ENCODE peak calls at places on chromosome 3, in four cellular contexts. One of them, this sample, is unnamed.

GRCh38 chr3:46187876-46188275 is 20.2 kb downstream of the CCR1 start:
- DNase-seq in thoracic aorta: no peak
- DNase-seq in lower lobe of right lung: no peak
- DNase-seq in AG04450: no peak
- DNase-seq in this sample: no peak

GRCh38 chr3:38059597-38059996 is 20.6 kb downstream of the DLEC1 start:
- DNase-seq in thoracic aorta: no peak
- DNase-seq in lower lobe of right lung: no peak
- DNase-seq in AG04450: no peak
- DNase-seq in this sample: no peak

GRCh38 chr3:128466840-128467541 is at the start of gene DNAJB8:
- DNase-seq in thoracic aorta: no peak
- DNase-seq in lower lobe of right lung: no peak
- DNase-seq in AG04450: no peak
- DNase-seq in this sample: no peak

GRCh38 chr3:13010770-13011169 is 62.5 kb downstream of the IQSEC1 start:
- DNase-seq in thoracic aorta: no peak
- DNase-seq in lower lobe of right lung: peak
- DNase-seq in AG04450: no peak
- DNase-seq in this sample: no peak

GRCh38 chr3:191376742-191377141 is 46.4 kb upstream of the UTS2B start:
- DNase-seq in thoracic aorta: no peak
- DNase-seq in lower lobe of right lung: no peak
- DNase-seq in AG04450: no peak
- DNase-seq in this sample: no peak

GRCh38 chr3:155407331-155407730 is 113.8 kb upstream of the STRIT1 start:
- DNase-seq in thoracic aorta: no peak
- DNase-seq in lower lobe of right lung: no peak
- DNase-seq in AG04450: no peak
- DNase-seq in this sample: no peak

GRCh38 chr3:113746069-113746954 is at the start of gene NAA50:
- DNase-seq in thoracic aorta: peak
- DNase-seq in lower lobe of right lung: peak
- DNase-seq in AG04450: peak
- DNase-seq in this sample: peak

GRCh38 chr3:56858331-56858730 is 56.6 kb upstream of the ARHGEF3 start:
- DNase-seq in thoracic aorta: no peak
- DNase-seq in lower lobe of right lung: no peak
- DNase-seq in AG04450: no peak
- DNase-seq in this sample: no peak

GRCh38 chr3:47578119-47578630 is 490 bp downstream of the CSPG5 start:
- DNase-seq in thoracic aorta: no peak
- DNase-seq in lower lobe of right lung: peak
- DNase-seq in AG04450: no peak
- DNase-seq in this sample: peak

GRCh38 chr3:47578691-47579632 is at the start of gene CSPG5:
- DNase-seq in thoracic aorta: no peak
- DNase-seq in lower lobe of right lung: peak
- DNase-seq in AG04450: no peak
- DNase-seq in this sample: no peak

GRCh38 chr3:47579875-47580274 is 1.2 kb upstream of the CSPG5 start:
- DNase-seq in thoracic aorta: no peak
- DNase-seq in lower lobe of right lung: no peak
- DNase-seq in AG04450: no peak
- DNase-seq in this sample: no peak

GRCh38 chr3:47581422-47581821 is 2.8 kb upstream of the CSPG5 start:
- DNase-seq in thoracic aorta: no peak
- DNase-seq in lower lobe of right lung: no peak
- DNase-seq in AG04450: no peak
- DNase-seq in this sample: no peak

GRCh38 chr3:47577583-47578118 is 1.0 kb downstream of the CSPG5 start:
- DNase-seq in thoracic aorta: no peak
- DNase-seq in lower lobe of right lung: peak
- DNase-seq in AG04450: no peak
- DNase-seq in this sample: no peak
- H3K27ac ChIP-seq in thoracic aorta: no peak
- H3K27ac ChIP-seq in lower lobe of right lung: no peak
- H3K27ac ChIP-seq in AG04450: no peak
- H3K27ac ChIP-seq in this sample: no peak

GRCh38 chr3:89742546-89742945 is 635.1 kb downstream of the EPHA3 start:
- DNase-seq in thoracic aorta: no peak
- DNase-seq in lower lobe of right lung: no peak
- DNase-seq in AG04450: no peak
- DNase-seq in this sample: no peak

GRCh38 chr3:89740029-89740880 is 632.8 kb downstream of the EPHA3 start:
- DNase-seq in thoracic aorta: no peak
- DNase-seq in lower lobe of right lung: no peak
- DNase-seq in AG04450: no peak
- DNase-seq in this sample: no peak

DNA sequence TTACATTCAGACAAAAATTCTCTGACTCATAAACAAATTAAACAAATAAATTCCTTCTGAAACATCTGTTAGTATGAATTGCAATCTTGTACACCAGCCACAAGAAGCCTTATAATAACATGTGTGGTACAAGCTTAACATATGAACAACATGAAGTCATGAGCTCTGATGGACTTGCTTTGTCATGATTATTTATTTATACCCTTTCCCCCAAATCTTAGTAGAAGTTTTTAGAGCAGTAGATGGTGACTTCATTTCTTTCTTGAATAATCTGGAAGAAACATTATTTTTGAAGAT is 633.4 kb downstream of the EPHA3 start:
- DNase-seq in thoracic aorta: no peak
- DNase-seq in lower lobe of right lung: no peak
- DNase-seq in AG04450: peak
- DNase-seq in this sample: no peak
- H3K27ac ChIP-seq in thoracic aorta: no peak
- H3K27ac ChIP-seq in lower lobe of right lung: no peak
- H3K27ac ChIP-seq in AG04450: no peak
- H3K27ac ChIP-seq in this sample: no peak

GRCh38 chr3:52730681-52731080 is 24.8 kb downstream of the SPCS1 start:
- DNase-seq in thoracic aorta: no peak
- DNase-seq in lower lobe of right lung: no peak
- DNase-seq in AG04450: no peak
- DNase-seq in this sample: no peak

GRCh38 chr3:52733256-52733891 is 27.5 kb downstream of the SPCS1 start:
- DNase-seq in thoracic aorta: no peak
- DNase-seq in lower lobe of right lung: no peak
- DNase-seq in AG04450: no peak
- DNase-seq in this sample: no peak

DNA sequence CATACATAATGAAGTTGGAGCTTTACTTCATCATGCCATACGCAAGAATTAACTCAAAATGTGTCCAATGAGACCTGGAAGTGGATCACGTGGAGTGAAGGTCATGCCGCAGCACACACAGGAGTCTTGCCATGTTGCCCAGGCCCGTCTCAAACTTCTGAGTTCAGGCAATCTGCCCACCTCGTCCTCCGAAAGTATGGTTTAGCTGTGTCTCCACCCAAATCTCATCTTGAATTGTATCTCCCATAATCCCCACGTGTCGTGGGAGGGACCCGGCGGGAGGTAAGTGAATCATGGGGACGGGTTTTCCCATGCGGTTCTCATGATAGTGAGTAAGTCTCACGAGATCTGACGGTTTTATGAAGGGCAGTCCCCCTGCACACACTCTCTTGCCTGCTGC is 25.7 kb downstream of the SPCS1 start:
- DNase-seq in thoracic aorta: no peak
- DNase-seq in lower lobe of right lung: no peak
- DNase-seq in AG04450: no peak
- DNase-seq in this sample: no peak
- H3K27ac ChIP-seq in thoracic aorta: no peak
- H3K27ac ChIP-seq in lower lobe of right lung: no peak
- H3K27ac ChIP-seq in AG04450: no peak
- H3K27ac ChIP-seq in this sample: no peak

GRCh38 chr3:53153914-53154434 is 7.0 kb upstream of the PRKCD start:
- DNase-seq in thoracic aorta: no peak
- DNase-seq in lower lobe of right lung: peak
- DNase-seq in AG04450: no peak
- DNase-seq in this sample: no peak
- H3K27ac ChIP-seq in thoracic aorta: no peak
- H3K27ac ChIP-seq in lower lobe of right lung: no peak
- H3K27ac ChIP-seq in AG04450: no peak
- H3K27ac ChIP-seq in this sample: no peak

GRCh38 chr3:157094301-157094700 is 65.6 kb downstream of the CCNL1 start:
- DNase-seq in thoracic aorta: no peak
- DNase-seq in lower lobe of right lung: no peak
- DNase-seq in AG04450: no peak
- DNase-seq in this sample: no peak
- H3K27ac ChIP-seq in thoracic aorta: no peak
- H3K27ac ChIP-seq in lower lobe of right lung: no peak
- H3K27ac ChIP-seq in AG04450: no peak
- H3K27ac ChIP-seq in this sample: no peak

GRCh38 chr3:158368271-158368670 is 202.7 kb upstream of the MLF1 start:
- DNase-seq in thoracic aorta: no peak
- DNase-seq in lower lobe of right lung: no peak
- DNase-seq in AG04450: no peak
- DNase-seq in this sample: no peak
- H3K27ac ChIP-seq in thoracic aorta: no peak
- H3K27ac ChIP-seq in lower lobe of right lung: no peak
- H3K27ac ChIP-seq in AG04450: no peak
- H3K27ac ChIP-seq in this sample: no peak

GRCh38 chr3:123155471-123156011 is 46.2 kb upstream of the SEC22A start:
- DNase-seq in thoracic aorta: no peak
- DNase-seq in lower lobe of right lung: no peak
- DNase-seq in AG04450: no peak
- DNase-seq in this sample: no peak

GRCh38 chr3:123152656-123153055 is 49.1 kb upstream of the SEC22A start:
- DNase-seq in thoracic aorta: no peak
- DNase-seq in lower lobe of right lung: no peak
- DNase-seq in AG04450: no peak
- DNase-seq in this sample: no peak

GRCh38 chr3:123154346-123154985 is 47.3 kb upstream of the SEC22A start:
- DNase-seq in thoracic aorta: no peak
- DNase-seq in lower lobe of right lung: no peak
- DNase-seq in AG04450: no peak
- DNase-seq in this sample: peak

GRCh38 chr3:123153124-123153523 is 48.6 kb upstream of the SEC22A start:
- DNase-seq in thoracic aorta: no peak
- DNase-seq in lower lobe of right lung: no peak
- DNase-seq in AG04450: no peak
- DNase-seq in this sample: no peak

GRCh38 chr3:123153821-123154323 is 47.9 kb upstream of the SEC22A start:
- DNase-seq in thoracic aorta: no peak
- DNase-seq in lower lobe of right lung: no peak
- DNase-seq in AG04450: no peak
- DNase-seq in this sample: no peak
- H3K27ac ChIP-seq in thoracic aorta: no peak
- H3K27ac ChIP-seq in lower lobe of right lung: no peak
- H3K27ac ChIP-seq in AG04450: no peak
- H3K27ac ChIP-seq in this sample: no peak

DNA sequence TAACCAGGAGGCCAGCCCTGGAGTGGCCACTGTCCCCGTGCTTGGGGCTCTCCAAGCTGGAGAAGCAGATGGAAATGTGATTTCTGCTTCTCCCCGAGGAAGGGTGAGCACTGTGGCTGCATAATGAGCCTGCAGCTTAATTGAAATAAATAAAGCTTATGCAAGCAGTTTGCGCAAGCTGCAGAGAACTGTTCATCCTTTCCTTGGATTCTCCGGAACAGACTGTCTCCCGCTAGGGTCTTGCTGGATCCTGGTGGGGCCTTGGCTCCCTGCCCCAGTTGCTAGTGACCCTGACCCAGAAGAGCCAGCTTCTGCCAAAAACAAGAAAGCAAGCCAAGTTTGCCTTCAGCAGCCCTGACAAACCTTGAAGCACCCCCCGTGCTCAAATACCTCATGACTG is 453.4 kb upstream of the PROK2 start:
- DNase-seq in thoracic aorta: no peak
- DNase-seq in lower lobe of right lung: no peak
- DNase-seq in AG04450: no peak
- DNase-seq in this sample: no peak
- H3K27ac ChIP-seq in thoracic aorta: no peak
- H3K27ac ChIP-seq in lower lobe of right lung: no peak
- H3K27ac ChIP-seq in AG04450: no peak
- H3K27ac ChIP-seq in this sample: no peak